ENCODE peak calls at places on chromosomes 11 and 22, in seven cellular contexts. S is CD4-positive, CD25-positive, alpha-beta regulatory T cell; I is tibial artery; D is GM23248; Z is neuronal stem cell; O is OCI-LY7; W is kidney. E is an unnamed sample.

GRCh38 chr11:106304274-106304673 is 226.8 kb downstream of the AASDHPPT start:
- DNase-seq in S (no peak), D (peak), O (no peak), Z (no peak), I (no peak), W (no peak), E (no peak)

GRCh38 chr11:82701847-82702520 is 31.7 kb downstream of the FAM181B start:
- DNase-seq in Z (peak), S (no peak), D (peak), W (no peak), O (peak), I (no peak), E (peak)

GRCh38 chr11:78961938-78962701 is 387.5 kb upstream of the NARS2 start:
- DNase-seq in D (peak), W (peak), S (no peak), Z (peak), O (no peak), I (no peak), E (no peak)

GRCh38 chr11:126497581-126498109 is 142.2 kb downstream of the ST3GAL4 start:
- DNase-seq in I (no peak), S (no peak), Z (no peak), D (peak), W (no peak), O (no peak), E (no peak)

GRCh38 chr22:41286639-41287091 is 678 bp upstream of the RANGAP1 start:
- DNase-seq in S (no peak), O (peak), W (no peak), I (peak), D (peak), Z (no peak), E (peak)

GRCh38 chr11:57668467-57668890 is 565 bp downstream of the ZDHHC5 start:
- DNase-seq in Z (no peak), I (no peak), O (peak), S (no peak), D (peak), W (no peak), E (no peak)

GRCh38 chr22:19705181-19705934 is 8.9 kb upstream of the SEPTIN5 start:
- DNase-seq in O (no peak), I (peak), S (no peak), D (no peak), W (peak), Z (no peak), E (no peak)

GRCh38 chr22:24432059-24432853 is 4.9 kb downstream of the ADORA2A start:
- DNase-seq in D (peak), I (no peak), S (no peak), W (peak), O (peak), Z (no peak), E (no peak)

GRCh38 chr11:1086171-1087102 is 11.8 kb downstream of the MUC2 start:
- DNase-seq in D (no peak), Z (no peak), I (no peak), S (no peak), O (no peak), W (peak), E (no peak)

GRCh38 chr11:130908770-130909625 is 7.3 kb downstream of the SNX19 start:
- DNase-seq in O (no peak), D (peak), Z (no peak), W (no peak), S (no peak), I (no peak), E (no peak)

GRCh38 chr11:79400717-79401330 is 40.0 kb downstream of the TENM4 start:
- DNase-seq in Z (peak), S (no peak), O (peak), I (no peak), W (peak), D (peak), E (no peak)

GRCh38 chr22:38305481-38306448 is 11.5 kb downstream of the CSNK1E start:
- DNase-seq in S (peak), W (no peak), I (no peak), Z (no peak), O (peak), D (peak), E (peak)

GRCh38 chr11:9808943-9809342 is 145.1 kb downstream of the SWAP70 start:
- DNase-seq in W (no peak), Z (peak), O (no peak), I (no peak), D (no peak), S (no peak), E (no peak)

GRCh38 chr11:82902086-82902485 is 550 bp downstream of the DDIAS start:
- DNase-seq in W (no peak), O (peak), S (no peak), D (no peak), I (no peak), Z (no peak), E (no peak)

GRCh38 chr11:35593143-35593542 is 25.1 kb upstream of the FJX1 start:
- DNase-seq in D (peak), W (no peak), S (no peak), Z (no peak), O (no peak), I (no peak), E (no peak)

GRCh38 chr22:45261407-45262088 is 20.9 kb upstream of the KIAA0930 start:
- DNase-seq in W (no peak), I (no peak), S (no peak), O (peak), D (no peak), Z (no peak), E (no peak)

GRCh38 chr11:46895821-46896220 is 22.5 kb downstream of the LRP4 start:
- DNase-seq in D (peak), Z (no peak), S (no peak), O (no peak), W (no peak), I (no peak), E (no peak)

GRCh38 chr11:76293189-76293631 is 86.9 kb upstream of the WNT11 start:
- DNase-seq in W (no peak), D (no peak), Z (no peak), S (no peak), I (no peak), O (no peak), E (no peak)

GRCh38 chr11:95143106-95143681 is 53.5 kb downstream of the ENDOD1 start:
- DNase-seq in O (no peak), I (no peak), S (no peak), D (peak), W (no peak), Z (no peak), E (no peak)

GRCh38 chr11:35276396-35276795 is 137.4 kb downstream of the CD44 start:
- DNase-seq in Z (no peak), O (no peak), S (no peak), I (peak), W (no peak), D (peak), E (no peak)

GRCh38 chr22:45868586-45869443 is 108.1 kb downstream of the WNT7B start:
- DNase-seq in I (no peak), Z (no peak), W (peak), S (no peak), D (no peak), O (no peak), E (no peak)

GRCh38 chr11:1053121-1053901 is 16.8 kb upstream of the MUC6 start:
- DNase-seq in S (no peak), W (peak), D (peak), O (no peak), Z (no peak), I (no peak), E (no peak)

GRCh38 chr11:34277166-34277565 is 80.6 kb downstream of the ABTB2 start:
- DNase-seq in S (no peak), O (no peak), I (no peak), D (no peak), Z (no peak), W (no peak), E (no peak)

GRCh38 chr11:22115470-22116037 is 77.3 kb upstream of the ANO5 start:
- DNase-seq in D (no peak), W (no peak), S (no peak), O (no peak), Z (no peak), I (no peak), E (no peak)

GRCh38 chr11:119728226-119728626 is 774 bp downstream of the NECTIN1 start:
- DNase-seq in Z (peak), S (peak), W (no peak), O (peak), D (peak), I (no peak), E (no peak)

GRCh38 chr11:76599041-76600013 is 71.2 kb downstream of the LRRC32 start:
- DNase-seq in I (no peak), S (no peak), W (no peak), Z (no peak), O (no peak), D (no peak), E (no peak)

GRCh38 chr11:43164831-43165230 is 147.0 kb upstream of the API5 start:
- DNase-seq in O (no peak), D (no peak), Z (no peak), I (no peak), W (no peak), S (no peak), E (no peak)

GRCh38 chr11:2298795-2299747 is 2.6 kb downstream of the C11orf21 start:
- DNase-seq in Z (peak), S (no peak), D (no peak), I (no peak), W (peak), O (no peak), E (no peak)

GRCh38 chr11:79026803-79027445 is 413.9 kb downstream of the TENM4 start:
- DNase-seq in O (no peak), D (peak), Z (no peak), S (no peak), W (no peak), I (no peak), E (no peak)

GRCh38 chr11:66983275-66983924 is 8.3 kb downstream of the C11orf86 start:
- DNase-seq in O (no peak), Z (no peak), W (no peak), I (no peak), D (no peak), S (no peak), E (no peak)

GRCh38 chr11:66987158-66987620 is 12.1 kb downstream of the C11orf86 start:
- DNase-seq in O (no peak), Z (no peak), S (no peak), I (no peak), D (no peak), W (no peak), E (no peak)

GRCh38 chr11:66985508-66986177 is 10.5 kb downstream of the C11orf86 start:
- DNase-seq in S (no peak), W (no peak), O (no peak), Z (no peak), D (no peak), I (no peak), E (no peak)

GRCh38 chr11:66988238-66988637 is 13.1 kb downstream of the C11orf86 start:
- DNase-seq in I (no peak), W (no peak), S (no peak), Z (no peak), O (no peak), D (no peak), E (no peak)

DNA sequence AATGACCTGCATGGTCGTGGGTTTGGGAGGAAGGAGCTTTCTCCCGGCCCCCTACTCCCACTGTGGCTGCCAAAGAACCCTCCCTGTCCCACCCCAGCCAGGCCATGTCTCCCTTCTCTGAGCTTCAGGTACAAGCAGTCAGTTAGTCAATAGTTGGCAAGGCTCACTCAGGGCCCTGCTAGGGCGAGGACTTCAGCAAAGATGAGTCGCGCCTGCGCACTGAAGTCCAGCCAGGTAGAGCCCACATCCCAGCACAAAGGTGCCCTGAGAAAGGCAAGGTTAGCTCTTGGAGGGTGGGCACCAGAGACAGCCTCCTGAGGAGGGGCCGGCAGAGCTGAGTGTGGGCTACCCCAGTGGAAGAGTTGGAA is 11.1 kb downstream of the C11orf86 start:
- DNase-seq in S (no peak), Z (no peak), D (no peak), O (no peak), W (no peak), I (no peak), E (no peak)
- H3K27ac ChIP-seq in S (no peak), Z (no peak), D (no peak), O (no peak), W (no peak), I (no peak), E (no peak)

GRCh38 chr22:39368402-39368801 is 18.6 kb downstream of the SYNGR1 start:
- DNase-seq in W (no peak), Z (no peak), D (no peak), I (no peak), O (no peak), S (no peak), E (no peak)
- H3K27ac ChIP-seq in W (no peak), Z (no peak), D (no peak), I (no peak), O (no peak), S (no peak), E (peak)

DNA sequence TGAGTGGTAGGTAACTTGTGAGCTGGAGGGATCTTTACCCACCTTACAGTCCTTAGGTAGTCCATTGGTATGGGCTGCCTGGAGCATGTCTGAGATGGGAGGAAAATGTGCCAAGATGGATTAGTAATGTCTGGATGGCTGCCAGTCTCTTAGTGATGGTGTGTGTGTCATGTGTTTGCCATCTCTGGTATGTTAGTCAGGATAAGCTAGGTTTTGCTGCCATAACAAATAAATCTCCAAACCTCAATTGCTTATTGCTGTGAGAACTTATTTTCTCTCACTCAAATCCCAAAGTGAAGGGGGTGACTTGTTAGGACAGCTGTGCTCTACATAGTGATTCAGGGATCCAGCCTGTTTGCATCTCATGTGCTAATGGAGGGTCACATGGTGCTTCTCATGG is 40.9 kb upstream of the MYEOV start:
- DNase-seq in D (peak), W (no peak), Z (no peak), S (no peak), I (no peak), O (no peak), E (no peak)
- H3K27ac ChIP-seq in D (no peak), W (no peak), Z (no peak), S (no peak), I (no peak), O (no peak), E (no peak)

GRCh38 chr22:22450343-22450839 is 58.2 kb downstream of the ZNF280B start:
- DNase-seq in D (no peak), W (no peak), Z (no peak), O (peak), S (no peak), I (peak), E (no peak)
- H3K27ac ChIP-seq in D (no peak), W (no peak), Z (no peak), O (no peak), S (no peak), I (no peak), E (no peak)